ENCODE peak calls at places on chromosomes 13 and 19, in five cellular contexts. Q, L, J, N and U are unnamed samples.

GRCh38 chr19:46776927-46777911 is 11.2 kb downstream of the SLC1A5 start:
- DNase-seq in Q (no peak), L (no peak), J (peak; percentile 69), N (peak; percentile 97), U (no peak)

GRCh38 chr19:55253842-55254624 is 4.8 kb downstream of the PPP6R1 start:
- DNase-seq in Q (no peak), L (no peak), J (no peak), N (no peak), U (no peak)

GRCh38 chr13:36382030-36382429 is 35.8 kb upstream of the SPART start:
- DNase-seq in Q (no peak), L (no peak), J (no peak), N (no peak), U (no peak)

GRCh38 chr19:27618006-27618405 is 1594.9 kb downstream of the UQCRFS1 start:
- DNase-seq in Q (no peak), L (no peak), J (no peak), N (no peak), U (no peak)

GRCh38 chr19:41616785-41617621 is 9.9 kb downstream of the CEACAM4 start:
- DNase-seq in Q (peak; percentile 10), L (no peak), J (peak; percentile 23), N (peak; percentile 30), U (peak; percentile 0)

GRCh38 chr19:4639531-4640246 is 373 bp downstream of the TNFAIP8L1 start:
- DNase-seq in Q (no peak), L (no peak), J (no peak), N (no peak), U (no peak)

GRCh38 chr19:55383789-55384575 is at the start of gene TMEM238:
- DNase-seq in Q (peak; percentile 70), L (peak; percentile 64), J (peak; percentile 78), N (peak; percentile 64), U (peak; percentile 75)

GRCh38 chr13:57629391-57629804 is 2.1 kb upstream of the PCDH17 start:
- DNase-seq in Q (no peak), L (no peak), J (no peak), N (no peak), U (no peak)

GRCh38 chr13:73939071-73939380 is 195.2 kb downstream of the KLF12 start:
- DNase-seq in Q (no peak), L (no peak), J (peak; percentile 24), N (no peak), U (peak; percentile 43)

GRCh38 chr13:78228940-78229339 is 310.3 kb upstream of the EDNRB start:
- DNase-seq in Q (no peak), L (no peak), J (no peak), N (no peak), U (no peak)

GRCh38 chr13:26041476-26041875 is 10.3 kb downstream of the SHISA2 start:
- DNase-seq in Q (no peak), L (no peak), J (no peak), N (no peak), U (no peak)

GRCh38 chr13:93984070-93984469 is 495.4 kb downstream of the DCT start:
- DNase-seq in Q (no peak), L (no peak), J (no peak), N (no peak), U (no peak)

GRCh38 chr19:42202290-42202867 is 15.1 kb downstream of the DEDD2 start:
- DNase-seq in Q (no peak), L (no peak), J (no peak), N (no peak), U (no peak)

GRCh38 chr13:65347420-65348030 is 1882.6 kb downstream of the PCDH9 start:
- DNase-seq in Q (no peak), L (no peak), J (no peak), N (no peak), U (no peak)

GRCh38 chr13:107365466-107366215 is 797.7 kb upstream of the ARGLU1 start:
- DNase-seq in Q (peak; percentile 83), L (no peak), J (no peak), N (no peak), U (peak; percentile 77)

GRCh38 chr13:59641758-59642157 is 522.0 kb downstream of the DIAPH3 start:
- DNase-seq in Q (no peak), L (no peak), J (peak; percentile 22), N (no peak), U (no peak)
- H3K4ac ChIP-seq in Q (no peak overlapping the region), L (no peak overlapping the region), J (no peak overlapping the region), N (no peak overlapping the region), U (no peak overlapping the region)

GRCh38 chr19:35719402-35720162 is 1.8 kb downstream of the KMT2B start:
- DNase-seq in Q (no peak), L (no peak), J (no peak), N (no peak), U (no peak)
- H3K4ac ChIP-seq in Q (no peak overlapping the region), L (no peak overlapping the region), J (no peak overlapping the region), N (no peak overlapping the region), U (no peak overlapping the region)

GRCh38 chr19:10927691-10928562 is 512 bp downstream of the YIPF2 start:
- DNase-seq in Q (no peak), L (no peak), J (no peak), N (no peak), U (no peak)

GRCh38 chr19:10924597-10924996 is 3.8 kb downstream of the YIPF2 start:
- DNase-seq in Q (no peak), L (no peak), J (no peak), N (no peak), U (no peak)

GRCh38 chr19:10928563-10929401 is at the start of the genes TIMM29 and YIPF2:
- DNase-seq in Q (peak; percentile 98), L (peak; percentile 98), J (peak; percentile 99), N (peak; percentile 98), U (peak; percentile 98)

GRCh38 chr19:10923503-10924076 is 4.8 kb downstream of the YIPF2 start:
- DNase-seq in Q (no peak), L (no peak), J (no peak), N (no peak), U (no peak)

GRCh38 chr19:10929402-10929794 is 787 bp downstream of the TIMM29 start:
- DNase-seq in Q (no peak), L (no peak), J (peak; percentile 43), N (no peak), U (no peak)
- H3K4ac ChIP-seq in Q (peak overlapping the region; percentile 39), L (peak overlapping the region; percentile 89), J (no peak overlapping the region), N (no peak overlapping the region), U (peak overlapping the region; percentile 99)

GRCh38 chr19:30374791-30375650 is 2.8 kb downstream of the ZNF536 start:
- DNase-seq in Q (no peak), L (no peak), J (peak; percentile 24), N (peak; percentile 44), U (no peak)
- H3K4ac ChIP-seq in Q (no peak overlapping the region), L (no peak overlapping the region), J (no peak overlapping the region), N (no peak overlapping the region), U (no peak overlapping the region)

GRCh38 chr13:44549461-44549860 is 26.7 kb downstream of the TSC22D1 start:
- DNase-seq in Q (no peak), L (no peak), J (peak; percentile 51), N (no peak), U (no peak)
- H3K4ac ChIP-seq in Q (no peak overlapping the region), L (no peak overlapping the region), J (no peak overlapping the region), N (no peak overlapping the region), U (no peak overlapping the region)

GRCh38 chr19:5958074-5958850 is 19.7 kb downstream of the RANBP3 start:
- DNase-seq in Q (no peak), L (no peak), J (peak; percentile 38), N (no peak), U (no peak)

GRCh38 chr19:5956728-5957127 is 21.2 kb downstream of the RANBP3 start:
- DNase-seq in Q (no peak), L (no peak), J (no peak), N (no peak), U (no peak)

GRCh38 chr19:5955638-5955935 is 22.4 kb downstream of the RANBP3 start:
- DNase-seq in Q (peak; percentile 47), L (no peak), J (no peak), N (no peak), U (peak; percentile 30)

GRCh38 chr19:5956323-5956722 is 21.6 kb downstream of the RANBP3 start:
- DNase-seq in Q (no peak), L (no peak), J (no peak), N (no peak), U (no peak)

DNA sequence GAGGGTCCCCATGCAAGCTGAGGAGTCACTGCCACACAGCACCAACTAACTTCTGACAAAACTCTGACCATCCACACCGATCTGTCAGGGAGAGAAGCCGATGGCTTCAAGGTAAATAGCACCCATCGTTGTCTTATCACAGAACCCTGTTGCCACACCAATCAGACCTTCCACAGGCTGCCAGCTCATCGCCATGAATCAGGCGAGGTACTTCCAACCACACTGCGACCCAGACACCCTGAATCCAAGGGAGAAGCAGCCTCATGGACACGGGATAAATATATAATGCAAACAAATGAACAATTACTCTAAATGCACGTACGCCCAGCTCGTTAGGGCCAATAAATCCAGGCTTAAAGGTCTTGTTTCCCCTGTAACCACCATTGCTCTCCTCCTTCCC is 20.8 kb downstream of the RANBP3 start:
- DNase-seq in Q (peak; percentile 62), L (no peak), J (no peak), N (no peak), U (no peak)
- H3K4ac ChIP-seq in Q (no peak overlapping the region), L (no peak overlapping the region), J (no peak overlapping the region), N (no peak overlapping the region), U (no peak overlapping the region)

DNA sequence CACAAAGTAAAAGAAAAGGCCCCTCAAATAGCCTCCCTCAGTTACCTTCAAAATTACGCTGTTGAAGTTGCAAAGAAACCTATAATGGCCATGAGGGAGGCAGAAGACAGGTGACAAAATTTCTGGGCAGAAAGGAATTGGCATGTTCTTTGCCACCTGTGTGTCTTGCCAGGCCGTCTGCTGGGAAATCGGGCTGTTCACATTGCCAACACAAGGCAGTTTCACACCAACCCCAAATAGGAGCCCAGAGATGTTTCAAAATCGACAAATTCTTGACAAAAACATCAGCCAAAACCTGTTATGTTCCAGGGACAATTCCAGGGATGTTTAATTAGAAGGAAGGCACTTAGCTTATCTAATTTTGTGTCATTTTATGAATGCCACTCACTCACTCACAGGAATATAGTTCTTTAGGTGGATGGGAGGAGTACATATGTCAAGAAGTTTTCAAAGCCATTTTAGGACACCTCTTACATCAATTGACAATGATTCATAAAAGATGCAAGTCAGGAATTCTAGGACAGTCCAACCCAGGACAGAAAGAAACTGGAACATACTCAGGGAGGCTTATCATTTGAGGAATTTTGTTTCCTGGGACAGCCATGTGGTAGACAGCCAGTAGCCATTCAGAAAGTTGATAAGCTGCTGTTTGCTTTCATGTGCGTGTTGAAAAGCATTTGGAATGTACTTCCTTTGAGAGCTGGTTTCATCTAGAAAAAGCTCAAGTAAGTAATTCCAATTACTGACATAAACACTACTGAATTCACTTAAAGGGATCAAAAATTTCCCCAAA is 164.6 kb downstream of the RGCC start:
- DNase-seq in Q (peak; percentile 58), L (no peak), J (peak; percentile 37), N (no peak), U (peak; percentile 33)
- H3K4ac ChIP-seq in Q (peak overlapping the region; percentile 77), L (no peak overlapping the region), J (no peak overlapping the region), N (no peak overlapping the region), U (no peak overlapping the region)

GRCh38 chr19:35775298-35776101 is at the start of gene ARHGAP33:
- DNase-seq in Q (peak; percentile 92), L (peak; percentile 98), J (peak; percentile 97), N (peak; percentile 96), U (peak; percentile 97)
- H3K4ac ChIP-seq in Q (peak within 1 kb of the TSS; percentile 49), L (no peak within 1 kb of the TSS), J (no peak within 1 kb of the TSS), N (no peak within 1 kb of the TSS), U (no peak within 1 kb of the TSS)

GRCh38 chr19:44845612-44846454 is at the start of gene NECTIN2:
- DNase-seq in Q (peak; percentile 98), L (peak; percentile 99), J (peak; percentile 98), N (peak; percentile 99), U (peak; percentile 97)
- H3K4ac ChIP-seq in Q (peak within 1 kb of the TSS; percentile 95), L (peak within 1 kb of the TSS; percentile 90), J (peak within 1 kb of the TSS; percentile 99), N (peak within 1 kb of the TSS; percentile 62), U (peak within 1 kb of the TSS; percentile 95)